ENCODE peak calls at places on chromosomes 16 and 17, in four cellular contexts. M is AG10803, I is osteoblast, H is stomach. X is an unnamed sample.

GRCh38 chr17:50272711-50273653 is 1.3 kb upstream of the TMEM92 start:
- DNase-seq in M (peak), I (peak), H (peak), X (peak)

GRCh38 chr17:43598359-43599045 is 52.4 kb upstream of the ETV4 start:
- DNase-seq in M (no peak), I (no peak), H (no peak), X (no peak)

GRCh38 chr16:57537596-57538234 is 1.3 kb upstream of the CCDC102A start:
- DNase-seq in M (no peak), I (no peak), H (no peak), X (no peak)

GRCh38 chr16:31305219-31305618 is 45.4 kb downstream of the ITGAM start:
- DNase-seq in M (no peak), I (no peak), H (no peak), X (no peak)

GRCh38 chr17:63827801-63828221 is 348 bp upstream of the FTSJ3 start:
- DNase-seq in M (no peak), I (no peak), H (no peak), X (no peak)

GRCh38 chr16:52405441-52405840 is 141.5 kb downstream of the TOX3 start:
- DNase-seq in M (no peak), I (no peak), H (no peak), X (no peak)

GRCh38 chr16:28297784-28298510 is 5.6 kb downstream of the SBK1 start:
- DNase-seq in M (no peak), I (peak), H (no peak), X (no peak)

GRCh38 chr17:47999612-48000011 is 28.7 kb downstream of the CDK5RAP3 start:
- DNase-seq in M (peak), I (peak), H (no peak), X (peak)

GRCh38 chr17:29664743-29665479 is 42.2 kb upstream of the CORO6 start:
- DNase-seq in M (peak), I (peak), H (no peak), X (peak)

GRCh38 chr16:71723537-71724319 is 773 bp downstream of the PHLPP2 start:
- DNase-seq in M (peak), I (peak), H (peak), X (peak)

GRCh38 chr17:41989702-41990419 is 23.3 kb downstream of the CNP start:
- DNase-seq in M (no peak), I (no peak), H (no peak), X (no peak)

GRCh38 chr16:54027126-54027922 is 259.3 kb downstream of the IRX3 start:
- DNase-seq in M (peak), I (peak), H (no peak), X (peak)

GRCh38 chr17:10114931-10115535 is 83.4 kb downstream of the GAS7 start:
- DNase-seq in M (peak), I (peak), H (peak), X (peak)

GRCh38 chr17:37570527-37571093 is 38.6 kb downstream of the SYNRG start:
- DNase-seq in M (peak), I (peak), H (peak), X (peak)

GRCh38 chr17:74444406-74444805 is 12.5 kb downstream of the GPRC5C start:
- DNase-seq in M (no peak), I (peak), H (peak), X (no peak)

GRCh38 chr17:5219536-5219935 is 15.1 kb downstream of the SCIMP start:
- DNase-seq in M (no peak), I (no peak), H (no peak), X (no peak)

GRCh38 chr16:83159049-83159448 is 532.3 kb downstream of the CDH13 start:
- DNase-seq in M (no peak), I (peak), H (no peak), X (no peak)

GRCh38 chr16:30185683-30186421 is 2.5 kb downstream of the CORO1A start:
- DNase-seq in M (no peak), I (peak), H (peak), X (no peak)

GRCh38 chr16:27222499-27223225 is 19.3 kb downstream of the KDM8 start:
- DNase-seq in M (peak), I (peak), H (peak), X (no peak)

GRCh38 chr17:83036193-83036592 is 43.2 kb upstream of the METRNL start:
- DNase-seq in M (no peak), I (peak), H (no peak), X (no peak)

GRCh38 chr17:67435122-67435521 is 58.0 kb downstream of the PITPNC1 start:
- DNase-seq in M (peak), I (no peak), H (peak), X (no peak)

GRCh38 chr17:67050476-67051154 is 6.3 kb downstream of the CACNG1 start:
- DNase-seq in M (no peak), I (peak), H (no peak), X (no peak)

GRCh38 chr16:89155851-89156739 is 15.5 kb upstream of the CDH15 start:
- DNase-seq in M (peak), I (peak), H (peak), X (no peak)
- TF ChIP-seq CTCF in M (no peak), I (no peak), H (no peak), X (no peak)

GRCh38 chr16:86835981-86836380 is 257.6 kb downstream of the FOXL1 start:
- DNase-seq in M (no peak), I (no peak), H (no peak), X (no peak)

GRCh38 chr16:86831366-86831765 is 253.0 kb downstream of the FOXL1 start:
- DNase-seq in M (no peak), I (no peak), H (no peak), X (no peak)

GRCh38 chr16:86836503-86837125 is 258.3 kb downstream of the FOXL1 start:
- DNase-seq in M (peak), I (peak), H (no peak), X (no peak)

GRCh38 chr16:86833136-86833535 is 254.8 kb downstream of the FOXL1 start:
- DNase-seq in M (no peak), I (no peak), H (no peak), X (no peak)

DNA sequence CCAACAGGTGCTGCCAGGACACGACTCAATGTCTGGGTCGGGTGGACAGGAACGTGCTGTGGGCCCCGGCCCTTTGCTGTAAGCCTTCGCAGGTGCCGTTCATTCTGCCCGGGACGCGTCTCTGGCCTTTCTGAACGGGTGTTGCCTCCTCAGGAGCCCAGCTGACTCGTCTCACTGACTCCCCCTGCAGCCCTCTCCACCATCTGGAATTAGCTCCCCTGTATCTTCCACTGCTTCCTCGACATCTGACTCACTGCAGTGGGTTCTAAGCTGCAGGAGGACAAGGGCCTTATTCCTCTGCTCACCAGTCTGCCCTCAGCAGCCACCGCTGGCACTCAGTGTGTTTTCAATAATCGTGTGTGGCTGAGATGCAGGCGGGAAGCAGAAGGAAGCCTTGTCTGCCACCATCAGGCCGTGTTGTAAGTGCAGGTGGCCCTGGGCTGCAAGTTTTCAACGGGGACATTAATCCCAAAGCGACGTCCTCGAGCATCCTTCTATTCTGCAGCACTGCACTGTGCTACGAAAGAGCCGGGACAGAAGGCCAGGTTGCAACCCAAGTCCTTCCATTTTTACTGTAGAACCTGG is 256.2 kb downstream of the FOXL1 start:
- DNase-seq in M (peak), I (no peak), H (no peak), X (peak)
- TF ChIP-seq CTCF in M (peak), I (no peak), H (no peak), X (peak)

GRCh38 chr17:58046230-58047094 is 36.8 kb upstream of the DYNLL2 start:
- DNase-seq in M (peak), I (no peak), H (no peak), X (no peak)
- TF ChIP-seq CTCF in M (no peak), I (no peak), H (no peak), X (no peak)

GRCh38 chr16:67445126-67445426 is 14.2 kb downstream of the HSD11B2 start:
- DNase-seq in M (no peak), I (no peak), H (no peak), X (no peak)

GRCh38 chr16:67447508-67448076 is 16.7 kb downstream of the HSD11B2 start:
- DNase-seq in M (peak), I (peak), H (peak), X (peak)

GRCh38 chr16:67446968-67447507 is 16.1 kb downstream of the HSD11B2 start:
- DNase-seq in M (no peak), I (peak), H (no peak), X (no peak)

GRCh38 chr16:67445441-67445912 is 14.6 kb downstream of the HSD11B2 start:
- DNase-seq in M (no peak), I (peak), H (no peak), X (no peak)

GRCh38 chr16:67445913-67446907 is 15.3 kb downstream of the HSD11B2 start:
- DNase-seq in M (no peak), I (peak), H (peak), X (no peak)
- TF ChIP-seq CTCF in M (no peak), I (no peak), H (no peak), X (no peak)

GRCh38 chr16:5487728-5488127 is 390.1 kb upstream of the EEF2KMT start:
- DNase-seq in M (no peak), I (no peak), H (no peak), X (no peak)

GRCh38 chr16:5496013-5496412 is 398.4 kb upstream of the EEF2KMT start:
- DNase-seq in M (no peak), I (no peak), H (no peak), X (no peak)

GRCh38 chr16:5488581-5488980 is 391.0 kb upstream of the EEF2KMT start:
- DNase-seq in M (no peak), I (no peak), H (no peak), X (no peak)

DNA sequence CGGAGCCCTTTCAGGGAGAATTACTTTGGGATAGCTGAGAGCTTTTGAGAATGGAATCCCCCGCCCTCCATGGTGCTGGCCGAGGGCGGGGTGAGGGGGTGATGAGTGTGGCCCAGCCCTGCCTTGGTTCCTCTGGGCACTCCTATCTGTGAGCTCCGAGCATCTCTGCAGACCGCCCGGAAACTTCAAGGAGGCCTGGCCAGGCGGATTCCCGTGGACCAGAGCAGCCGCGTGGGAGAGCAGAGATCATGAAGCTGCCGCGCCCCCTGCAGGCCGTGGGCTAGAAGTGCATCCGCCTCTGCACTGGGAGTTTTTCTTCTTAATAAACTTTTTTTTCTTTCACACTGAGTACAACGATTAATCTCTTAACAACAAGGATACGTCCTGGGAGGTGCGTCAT is 392.9 kb upstream of the EEF2KMT start:
- DNase-seq in M (no peak), I (no peak), H (no peak), X (peak)
- TF ChIP-seq CTCF in M (peak), I (no peak), H (peak), X (peak)

GRCh38 chr17:76793775-76794174 is 55.9 kb downstream of the MFSD11 start:
- DNase-seq in M (peak), I (no peak), H (no peak), X (peak)
- TF ChIP-seq CTCF in M (peak), I (peak), H (no peak), X (peak)

GRCh38 chr17:39636927-39637736 is at the start of gene STARD3:
- DNase-seq in M (peak), I (peak), H (peak), X (no peak)
- TF ChIP-seq CTCF in M (no peak), I (no peak), H (no peak), X (no peak)